ENCODE peak calls at places on chromosomes 13 and 19, in six cellular contexts. One of them, this sample, is unnamed.

GRCh38 chr19:44990459-44990858 is 10.8 kb upstream of the RELB start:
- DNase-seq in heart left ventricle: no peak
- DNase-seq in HepG2: no peak
- DNase-seq in A549: no peak
- DNase-seq in lower leg skin: no peak
- DNase-seq in GM12892: no peak
- DNase-seq in this sample: no peak

GRCh38 chr13:110246530-110246929 is 60.4 kb downstream of the COL4A1 start:
- DNase-seq in HepG2: no peak
- DNase-seq in A549: no peak
- DNase-seq in heart left ventricle: no peak
- DNase-seq in lower leg skin: peak
- DNase-seq in GM12892: no peak
- DNase-seq in this sample: no peak

GRCh38 chr19:53091413-53091812 is 11.8 kb downstream of the ZNF160 start:
- DNase-seq in A549: no peak
- DNase-seq in lower leg skin: no peak
- DNase-seq in HepG2: no peak
- DNase-seq in heart left ventricle: no peak
- DNase-seq in GM12892: no peak
- DNase-seq in this sample: no peak

GRCh38 chr19:2251577-2252480 is 2.7 kb downstream of the AMH start:
- DNase-seq in GM12892: no peak
- DNase-seq in HepG2: no peak
- DNase-seq in heart left ventricle: no peak
- DNase-seq in A549: no peak
- DNase-seq in lower leg skin: no peak
- DNase-seq in this sample: no peak

GRCh38 chr13:29418026-29418425 is 177.5 kb downstream of the SLC7A1 start:
- DNase-seq in A549: no peak
- DNase-seq in lower leg skin: no peak
- DNase-seq in GM12892: no peak
- DNase-seq in HepG2: no peak
- DNase-seq in heart left ventricle: no peak
- DNase-seq in this sample: no peak

GRCh38 chr19:40596608-40597328 is 4.4 kb upstream of the LTBP4 start:
- DNase-seq in heart left ventricle: peak
- DNase-seq in lower leg skin: peak
- DNase-seq in HepG2: peak
- DNase-seq in A549: peak
- DNase-seq in GM12892: no peak
- DNase-seq in this sample: peak

GRCh38 chr13:32783067-32783466 is 196.8 kb downstream of the PDS5B start:
- DNase-seq in lower leg skin: no peak
- DNase-seq in GM12892: no peak
- DNase-seq in HepG2: no peak
- DNase-seq in heart left ventricle: no peak
- DNase-seq in A549: no peak
- DNase-seq in this sample: no peak

GRCh38 chr19:40513345-40513678 is 46.5 kb downstream of the SPTBN4 start:
- DNase-seq in A549: no peak
- DNase-seq in HepG2: no peak
- DNase-seq in lower leg skin: no peak
- DNase-seq in heart left ventricle: no peak
- DNase-seq in GM12892: no peak
- DNase-seq in this sample: no peak

GRCh38 chr13:97852181-97852874 is 101.1 kb upstream of the IPO5 start:
- DNase-seq in HepG2: no peak
- DNase-seq in heart left ventricle: no peak
- DNase-seq in GM12892: no peak
- DNase-seq in lower leg skin: no peak
- DNase-seq in A549: no peak
- DNase-seq in this sample: no peak

GRCh38 chr13:52127783-52128702 is 830 bp downstream of the NEK5 start:
- DNase-seq in HepG2: peak
- DNase-seq in A549: peak
- DNase-seq in heart left ventricle: peak
- DNase-seq in GM12892: peak
- DNase-seq in lower leg skin: no peak
- DNase-seq in this sample: peak

GRCh38 chr13:42548731-42549554 is 25.0 kb upstream of the TNFSF11 start:
- DNase-seq in GM12892: peak
- DNase-seq in lower leg skin: peak
- DNase-seq in heart left ventricle: peak
- DNase-seq in HepG2: no peak
- DNase-seq in A549: no peak
- DNase-seq in this sample: no peak

GRCh38 chr13:26919311-26919710 is 158.7 kb upstream of the GPR12 start:
- DNase-seq in HepG2: no peak
- DNase-seq in heart left ventricle: no peak
- DNase-seq in GM12892: no peak
- DNase-seq in A549: no peak
- DNase-seq in lower leg skin: no peak
- DNase-seq in this sample: peak

GRCh38 chr13:21402586-21403307 is 56.4 kb downstream of the ZDHHC20 start:
- DNase-seq in heart left ventricle: no peak
- DNase-seq in GM12892: no peak
- DNase-seq in lower leg skin: no peak
- DNase-seq in A549: peak
- DNase-seq in HepG2: peak
- DNase-seq in this sample: no peak

GRCh38 chr19:54526972-54527371 is 24.3 kb downstream of the LAIR2 start:
- DNase-seq in lower leg skin: no peak
- DNase-seq in heart left ventricle: no peak
- DNase-seq in A549: no peak
- DNase-seq in HepG2: no peak
- DNase-seq in GM12892: no peak
- DNase-seq in this sample: no peak

GRCh38 chr13:37889811-37890210 is 20.2 kb upstream of the TRPC4 start:
- DNase-seq in HepG2: no peak
- DNase-seq in heart left ventricle: no peak
- DNase-seq in A549: no peak
- DNase-seq in GM12892: no peak
- DNase-seq in lower leg skin: no peak
- DNase-seq in this sample: no peak

GRCh38 chr19:3481241-3482090 is 1.1 kb upstream of the SMIM24 start:
- DNase-seq in lower leg skin: no peak
- DNase-seq in GM12892: no peak
- DNase-seq in A549: no peak
- DNase-seq in heart left ventricle: no peak
- DNase-seq in HepG2: peak
- DNase-seq in this sample: no peak
- TF ChIP-seq POLR2A in lower leg skin: no peak
- TF ChIP-seq POLR2A in GM12892: no peak
- TF ChIP-seq POLR2A in A549: no peak
- TF ChIP-seq POLR2A in heart left ventricle: no peak
- TF ChIP-seq POLR2A in HepG2: no peak
- TF ChIP-seq POLR2A in this sample: no peak

GRCh38 chr13:75480691-75481175 is 1.2 kb downstream of the TBC1D4 start:
- DNase-seq in heart left ventricle: peak
- DNase-seq in A549: peak
- DNase-seq in HepG2: peak
- DNase-seq in GM12892: no peak
- DNase-seq in lower leg skin: peak
- DNase-seq in this sample: no peak
- TF ChIP-seq POLR2A in heart left ventricle: no peak
- TF ChIP-seq POLR2A in A549: no peak
- TF ChIP-seq POLR2A in HepG2: peak
- TF ChIP-seq POLR2A in GM12892: peak
- TF ChIP-seq POLR2A in lower leg skin: no peak
- TF ChIP-seq POLR2A in this sample: no peak

DNA sequence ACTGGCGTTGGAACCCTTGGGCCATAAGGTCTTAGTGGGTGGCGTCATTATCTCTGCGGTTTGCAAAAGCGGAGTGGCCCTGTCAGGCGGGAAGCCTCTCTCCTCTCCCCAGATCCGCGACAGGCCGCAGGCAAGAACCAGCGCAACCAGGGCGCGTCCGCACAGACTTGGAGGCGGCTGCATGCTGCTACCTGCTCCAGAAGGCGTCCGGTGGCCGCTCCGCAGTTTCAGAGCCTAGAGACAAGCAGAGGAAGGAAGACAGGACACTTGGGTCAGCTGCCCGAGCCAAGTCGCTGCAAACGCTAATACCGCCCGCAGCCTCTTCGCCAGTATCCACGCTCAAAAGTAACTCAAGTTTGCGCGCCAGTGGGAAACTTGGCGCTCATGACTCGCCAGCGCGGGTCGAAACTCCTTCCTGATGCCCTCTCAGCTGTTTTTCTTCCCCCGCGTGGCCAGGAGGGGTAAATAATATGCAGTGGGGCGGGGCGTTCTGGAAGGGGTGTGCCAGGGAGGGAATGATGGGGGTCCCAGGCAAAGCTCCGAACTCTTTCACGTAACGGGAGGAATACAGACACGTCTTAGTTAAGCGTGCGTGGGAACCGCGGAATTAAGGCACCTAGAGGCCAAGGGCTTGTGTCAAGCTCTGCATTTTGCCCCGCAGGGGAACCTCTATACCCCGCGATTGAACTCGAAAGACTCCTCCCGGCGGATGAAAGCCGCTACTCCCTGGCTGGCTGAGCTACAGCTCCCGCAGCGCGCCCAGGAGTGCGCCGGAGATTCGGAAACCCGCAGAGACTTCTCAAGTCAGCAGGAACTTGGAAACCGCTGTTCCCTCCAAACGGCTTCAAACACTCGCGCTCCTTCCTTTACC is at the start of gene EDNRB:
- DNase-seq in A549: peak
- DNase-seq in heart left ventricle: peak
- DNase-seq in lower leg skin: peak
- DNase-seq in HepG2: no peak
- DNase-seq in GM12892: peak
- DNase-seq in this sample: no peak
- TF ChIP-seq POLR2A in A549: no peak
- TF ChIP-seq POLR2A in heart left ventricle: peak
- TF ChIP-seq POLR2A in lower leg skin: no peak
- TF ChIP-seq POLR2A in HepG2: no peak
- TF ChIP-seq POLR2A in GM12892: no peak
- TF ChIP-seq POLR2A in this sample: no peak

GRCh38 chr19:28609091-28609755 is 603.7 kb downstream of the UQCRFS1 start:
- DNase-seq in GM12892: no peak
- DNase-seq in A549: no peak
- DNase-seq in lower leg skin: no peak
- DNase-seq in HepG2: no peak
- DNase-seq in heart left ventricle: no peak
- DNase-seq in this sample: no peak
- TF ChIP-seq POLR2A in GM12892: no peak
- TF ChIP-seq POLR2A in A549: no peak
- TF ChIP-seq POLR2A in lower leg skin: no peak
- TF ChIP-seq POLR2A in HepG2: no peak
- TF ChIP-seq POLR2A in heart left ventricle: no peak
- TF ChIP-seq POLR2A in this sample: no peak

GRCh38 chr19:10651821-10652220 is 2.3 kb upstream of the ILF3 start:
- DNase-seq in A549: no peak
- DNase-seq in HepG2: no peak
- DNase-seq in heart left ventricle: no peak
- DNase-seq in GM12892: no peak
- DNase-seq in lower leg skin: no peak
- DNase-seq in this sample: no peak

GRCh38 chr19:10653482-10653731 is 739 bp upstream of the ILF3 start:
- DNase-seq in lower leg skin: no peak
- DNase-seq in GM12892: no peak
- DNase-seq in HepG2: no peak
- DNase-seq in A549: no peak
- DNase-seq in heart left ventricle: no peak
- DNase-seq in this sample: no peak

GRCh38 chr19:10654610-10655456 is 687 bp downstream of the ILF3 start:
- DNase-seq in A549: peak
- DNase-seq in lower leg skin: peak
- DNase-seq in HepG2: peak
- DNase-seq in heart left ventricle: peak
- DNase-seq in GM12892: peak
- DNase-seq in this sample: peak

GRCh38 chr19:10653732-10654609 is at the start of gene ILF3:
- DNase-seq in HepG2: peak
- DNase-seq in lower leg skin: peak
- DNase-seq in heart left ventricle: peak
- DNase-seq in A549: peak
- DNase-seq in GM12892: peak
- DNase-seq in this sample: peak

GRCh38 chr19:10655457-10656312 is 1.5 kb downstream of the ILF3 start:
- DNase-seq in HepG2: peak
- DNase-seq in lower leg skin: no peak
- DNase-seq in GM12892: no peak
- DNase-seq in A549: no peak
- DNase-seq in heart left ventricle: no peak
- DNase-seq in this sample: no peak
- TF ChIP-seq POLR2A in HepG2: no peak
- TF ChIP-seq POLR2A in lower leg skin: no peak
- TF ChIP-seq POLR2A in GM12892: no peak
- TF ChIP-seq POLR2A in A549: no peak
- TF ChIP-seq POLR2A in heart left ventricle: no peak
- TF ChIP-seq POLR2A in this sample: no peak

DNA sequence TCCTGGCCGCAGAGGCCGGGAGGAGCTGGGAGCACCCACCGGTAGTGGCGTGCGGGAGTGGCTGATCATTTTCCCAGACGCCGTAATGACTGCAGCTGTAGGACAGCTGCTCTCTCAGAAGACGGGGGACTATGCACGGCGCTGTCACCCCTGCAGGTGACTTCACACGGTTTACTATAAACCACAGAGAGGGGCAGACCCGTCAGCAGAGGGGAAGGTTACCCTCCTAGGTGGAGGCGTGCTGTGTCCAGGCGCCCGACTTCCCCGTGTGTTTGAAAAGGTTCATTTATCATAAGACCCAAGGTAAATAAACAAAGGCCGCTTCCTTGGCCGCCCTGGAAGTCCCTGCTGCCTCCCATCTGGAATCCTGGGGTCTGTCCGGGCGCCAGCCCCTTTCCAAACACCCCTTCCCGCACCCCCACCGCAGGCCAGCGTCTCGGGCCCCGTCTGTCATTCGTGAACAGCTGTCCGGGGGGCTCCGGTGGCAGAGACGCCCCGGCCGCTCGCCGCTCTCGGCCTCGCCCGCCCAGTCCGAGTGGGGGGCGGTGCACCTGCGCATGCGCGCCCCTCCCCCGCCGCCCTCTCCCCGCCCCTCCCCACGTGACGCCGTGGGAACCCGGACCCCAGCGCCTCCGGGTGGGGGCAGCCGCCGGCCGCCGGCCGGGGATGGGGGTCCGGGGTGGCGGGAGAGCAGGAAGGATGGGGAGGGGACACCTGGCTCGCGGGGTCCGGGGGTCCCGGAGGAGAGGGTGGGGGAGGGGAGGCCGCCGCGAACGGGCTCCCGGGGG is 915 bp downstream of the SHC2 start:
- DNase-seq in A549: peak
- DNase-seq in heart left ventricle: peak
- DNase-seq in lower leg skin: peak
- DNase-seq in HepG2: peak
- DNase-seq in GM12892: no peak
- DNase-seq in this sample: peak
- TF ChIP-seq POLR2A in A549: no peak
- TF ChIP-seq POLR2A in heart left ventricle: peak
- TF ChIP-seq POLR2A in lower leg skin: no peak
- TF ChIP-seq POLR2A in HepG2: peak
- TF ChIP-seq POLR2A in GM12892: no peak
- TF ChIP-seq POLR2A in this sample: peak

GRCh38 chr19:28634837-28635236 is 578.1 kb downstream of the UQCRFS1 start:
- DNase-seq in heart left ventricle: no peak
- DNase-seq in A549: no peak
- DNase-seq in GM12892: no peak
- DNase-seq in HepG2: no peak
- DNase-seq in lower leg skin: no peak
- DNase-seq in this sample: no peak
- TF ChIP-seq POLR2A in heart left ventricle: no peak
- TF ChIP-seq POLR2A in A549: no peak
- TF ChIP-seq POLR2A in GM12892: no peak
- TF ChIP-seq POLR2A in HepG2: no peak
- TF ChIP-seq POLR2A in lower leg skin: no peak
- TF ChIP-seq POLR2A in this sample: no peak

This sample was measured in H54.